ENCODE peak calls at places on chromosomes 12 and 14, in eight cellular contexts. Y is astrocyte of the spinal cord, U is heart left ventricle, L is ovary, T is osteocyte, N is A549, S is WTC11, I is esophagus squamous epithelium. B is an unnamed sample.

GRCh38 chr14:33570717-33571058 is 380.2 kb downstream of the EGLN3 start:
- DNase-seq in T (no peak), S (no peak), L (no peak), Y (no peak), U (no peak), N (no peak), I (no peak), B (no peak)

GRCh38 chr14:69963966-69964365 is 84.8 kb downstream of the SMOC1 start:
- DNase-seq in Y (no peak), T (no peak), S (no peak), U (no peak), I (no peak), L (no peak), N (no peak), B (no peak)

GRCh38 chr14:105075364-105076295 is 10.4 kb upstream of the GPR132 start:
- DNase-seq in L (no peak), T (no peak), I (no peak), U (peak; percentile 69), N (no peak), Y (no peak), S (no peak), B (peak; percentile 30)

GRCh38 chr12:103161582-103161981 is 204.1 kb downstream of the ASCL1 start:
- DNase-seq in N (no peak), S (no peak), Y (no peak), L (no peak), T (no peak), U (no peak), I (no peak), B (no peak)

GRCh38 chr14:22296722-22297121 is 292.3 kb downstream of the DAD1 start:
- DNase-seq in N (peak; percentile 53), Y (peak; percentile 74), U (no peak), S (no peak), I (no peak), L (no peak), T (no peak), B (peak; percentile 71)

GRCh38 chr12:105920161-105920684 is 218.5 kb downstream of the NUAK1 start:
- DNase-seq in N (no peak), U (peak; percentile 51), S (no peak), I (no peak), L (no peak), T (no peak), Y (peak; percentile 18), B (no peak)

GRCh38 chr12:55703976-55704761 is 3.5 kb downstream of the ITGA7 start:
- DNase-seq in S (no peak), L (peak; percentile 24), T (no peak), Y (no peak), U (peak; percentile 71), I (no peak), N (peak; percentile 43), B (no peak)

GRCh38 chr14:92645841-92646478 is 102.5 kb downstream of the LGMN start:
- DNase-seq in I (no peak), T (no peak), Y (peak; percentile 25), N (no peak), U (no peak), L (no peak), S (no peak), B (peak; percentile 85)

GRCh38 chr12:9363145-9363544 is 154.9 kb upstream of the PZP start:
- DNase-seq in N (no peak), U (no peak), L (no peak), T (no peak), I (no peak), S (no peak), Y (no peak), B (no peak)

GRCh38 chr14:59918824-59919581 is 941 bp upstream of the LRRC9 start:
- DNase-seq in Y (peak; percentile 55), N (peak; percentile 35), I (no peak), U (peak; percentile 9), T (no peak), S (no peak), L (no peak), B (peak; percentile 18)
- TF ChIP-seq CTCF in Y (peak; percentile 41), N (peak; percentile 48), I (no peak), U (peak; percentile 24), T (peak; percentile 63), S (no peak), L (peak; percentile 22), B (peak; percentile 73)

GRCh38 chr12:117236456-117237001 is 46.3 kb upstream of the FBXO21 start:
- DNase-seq in N (peak; percentile 82), S (peak; percentile 99), Y (peak; percentile 67), I (no peak), U (peak; percentile 69), L (peak; percentile 34), T (peak; percentile 90), B (peak; percentile 51)
- TF ChIP-seq CTCF in N (peak; percentile 88), S (peak; percentile 88), Y (peak; percentile 82), I (peak; percentile 58), U (peak; percentile 74), L (no peak), T (peak; percentile 72), B (peak; percentile 95)

DNA sequence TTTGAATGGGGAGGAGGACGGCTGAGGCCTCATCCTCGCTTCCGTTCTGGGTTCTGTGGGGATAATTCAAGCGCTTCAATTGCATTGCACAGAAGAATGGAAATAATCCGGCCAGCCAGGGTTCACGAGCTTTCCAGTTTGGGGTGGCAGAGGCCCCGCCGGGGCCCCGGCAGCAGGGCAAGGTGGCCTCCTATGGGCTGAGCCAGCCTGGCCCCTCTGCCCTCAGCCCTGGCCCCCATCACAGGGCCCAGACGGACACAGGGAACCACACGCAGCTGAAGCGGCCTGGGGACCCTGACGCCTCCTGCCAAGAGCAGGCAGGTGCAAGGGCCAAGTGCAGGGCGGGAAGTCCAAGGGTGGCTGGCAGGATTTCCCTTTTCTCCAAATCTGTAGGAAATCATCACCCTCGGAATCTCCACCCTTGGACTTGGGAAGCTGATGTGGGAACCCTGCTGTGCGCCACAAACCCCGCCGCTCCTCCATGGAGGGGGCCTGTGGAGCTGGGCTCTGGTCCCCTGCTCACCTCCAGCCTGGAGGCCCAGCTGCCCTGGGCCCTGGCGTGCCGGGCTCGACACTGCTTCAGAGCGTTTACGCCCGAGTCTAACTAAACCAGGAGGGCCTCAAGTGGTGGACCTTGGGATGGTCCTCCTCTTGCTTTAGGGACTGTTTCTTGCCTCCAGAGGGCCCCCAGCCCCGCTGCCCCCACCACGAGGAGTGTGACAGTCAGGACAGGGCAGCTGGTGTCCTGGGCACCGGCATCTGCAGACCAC is 78.4 kb downstream of the MOK start:
- DNase-seq in T (no peak), S (no peak), L (no peak), U (no peak), N (no peak), Y (no peak), I (no peak), B (no peak)
- TF ChIP-seq CTCF in T (no peak), S (no peak), L (no peak), U (no peak), N (no peak), Y (no peak), I (no peak), B (no peak)

DNA sequence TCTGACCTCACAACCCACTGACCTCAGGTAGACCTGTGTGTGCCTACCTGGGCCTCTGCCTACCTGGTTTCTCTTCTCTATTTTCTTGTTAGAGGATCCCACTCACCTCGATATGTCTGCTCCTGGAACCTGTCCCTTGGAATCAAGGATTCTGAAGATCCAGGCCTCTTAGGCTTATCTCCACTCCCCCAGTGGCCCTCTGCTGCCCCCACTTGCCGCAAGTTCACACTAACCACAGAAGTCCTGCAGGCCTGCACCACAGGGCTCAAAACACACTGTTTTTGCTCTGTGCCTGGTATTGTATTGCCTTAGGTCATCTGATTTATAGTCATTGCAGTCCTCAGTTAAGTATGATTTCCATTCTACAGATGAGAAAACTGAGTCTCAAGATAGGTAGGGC is 15.3 kb upstream of the NRXN3 start:
- DNase-seq in L (no peak), U (no peak), T (no peak), I (no peak), N (peak; percentile 38), Y (no peak), S (peak; percentile 58), B (no peak)
- TF ChIP-seq CTCF in L (no peak), U (no peak), T (no peak), I (no peak), N (peak; percentile 37), Y (no peak), S (no peak), B (no peak)

B was measured in HFFc6.